ENCODE peak calls at places on chromosomes 4 and X, in five cellular contexts. One of them, this sample, is unnamed. For H3K9me3, the result is how much of the 10 kb centered on the place peaks cover.

GRCh38 chr4:87044511-87045369 is 109.9 kb downstream of the AFF1 start:
- DNase-seq in adrenal gland: no peak
- DNase-seq in psoas muscle: no peak
- DNase-seq in MM.1S: no peak
- DNase-seq in ascending aorta: no peak
- DNase-seq in this sample: no peak

GRCh38 chrX:42524374-42524773 is 253.6 kb downstream of the PPP1R2C start:
- DNase-seq in ascending aorta: no peak
- DNase-seq in adrenal gland: no peak
- DNase-seq in psoas muscle: no peak
- DNase-seq in MM.1S: no peak
- DNase-seq in this sample: no peak

GRCh38 chrX:22047470-22047869 is 15.3 kb downstream of the PHEX start:
- DNase-seq in MM.1S: no peak
- DNase-seq in ascending aorta: no peak
- DNase-seq in psoas muscle: no peak
- DNase-seq in adrenal gland: no peak
- DNase-seq in this sample: no peak

GRCh38 chrX:21738145-21738949 is 19.6 kb downstream of the SMPX start:
- DNase-seq in psoas muscle: peak
- DNase-seq in adrenal gland: no peak
- DNase-seq in MM.1S: no peak
- DNase-seq in ascending aorta: no peak
- DNase-seq in this sample: no peak

GRCh38 chr4:127781303-127782024 is 658 bp upstream of the HSPA4L start:
- DNase-seq in ascending aorta: no peak
- DNase-seq in psoas muscle: peak
- DNase-seq in adrenal gland: peak
- DNase-seq in MM.1S: no peak
- DNase-seq in this sample: peak

GRCh38 chrX:26822448-26822847 is 606.5 kb downstream of the MAGEB5 start:
- DNase-seq in adrenal gland: no peak
- DNase-seq in ascending aorta: no peak
- DNase-seq in psoas muscle: no peak
- DNase-seq in MM.1S: no peak
- DNase-seq in this sample: no peak

GRCh38 chrX:40297949-40298539 is 200.3 kb upstream of the BCOR start:
- DNase-seq in ascending aorta: no peak
- DNase-seq in MM.1S: no peak
- DNase-seq in adrenal gland: no peak
- DNase-seq in psoas muscle: no peak
- DNase-seq in this sample: no peak

GRCh38 chr4:41232406-41232805 is 18.1 kb upstream of the APBB2 start:
- DNase-seq in psoas muscle: no peak
- DNase-seq in MM.1S: no peak
- DNase-seq in ascending aorta: no peak
- DNase-seq in adrenal gland: no peak
- DNase-seq in this sample: no peak

GRCh38 chrX:109872021-109872730 is 130.7 kb upstream of the TMEM164 start:
- DNase-seq in adrenal gland: no peak
- DNase-seq in psoas muscle: no peak
- DNase-seq in MM.1S: no peak
- DNase-seq in ascending aorta: no peak
- DNase-seq in this sample: no peak

GRCh38 chrX:30892591-30892990 is 3.5 kb upstream of the TAB3 start:
- DNase-seq in ascending aorta: no peak
- DNase-seq in adrenal gland: no peak
- DNase-seq in MM.1S: no peak
- DNase-seq in psoas muscle: no peak
- DNase-seq in this sample: no peak

GRCh38 chr4:71020611-71021010 is 27.2 kb downstream of the DCK start:
- DNase-seq in psoas muscle: no peak
- DNase-seq in MM.1S: no peak
- DNase-seq in ascending aorta: no peak
- DNase-seq in adrenal gland: no peak
- DNase-seq in this sample: no peak

GRCh38 chr4:154615211-154615610 is 2.8 kb upstream of the FGG start:
- DNase-seq in adrenal gland: no peak
- DNase-seq in ascending aorta: no peak
- DNase-seq in MM.1S: no peak
- DNase-seq in psoas muscle: no peak
- DNase-seq in this sample: no peak

GRCh38 chr4:40363945-40364344 is 28.8 kb downstream of the CHRNA9 start:
- DNase-seq in adrenal gland: no peak
- DNase-seq in ascending aorta: no peak
- DNase-seq in MM.1S: no peak
- DNase-seq in psoas muscle: no peak
- DNase-seq in this sample: no peak

GRCh38 chr4:102687373-102687981 is 73.3 kb downstream of the MANBA start:
- DNase-seq in psoas muscle: no peak
- DNase-seq in MM.1S: peak
- DNase-seq in adrenal gland: no peak
- DNase-seq in ascending aorta: no peak
- DNase-seq in this sample: no peak

GRCh38 chr4:20591571-20592455 is 108.4 kb upstream of the PACRGL start:
- DNase-seq in MM.1S: no peak
- DNase-seq in ascending aorta: no peak
- DNase-seq in adrenal gland: no peak
- DNase-seq in psoas muscle: no peak
- DNase-seq in this sample: no peak

GRCh38 chr4:86496094-86497060 is 97.7 kb upstream of the PTPN13 start:
- DNase-seq in psoas muscle: no peak
- DNase-seq in MM.1S: peak
- DNase-seq in adrenal gland: peak
- DNase-seq in ascending aorta: no peak
- DNase-seq in this sample: no peak

GRCh38 chr4:1310031-1310795 is 20.5 kb downstream of the MAEA start:
- DNase-seq in psoas muscle: no peak
- DNase-seq in MM.1S: no peak
- DNase-seq in adrenal gland: no peak
- DNase-seq in ascending aorta: no peak
- DNase-seq in this sample: peak

GRCh38 chrX:102995316-102995715 is 58.2 kb downstream of the RAB40AL start:
- DNase-seq in adrenal gland: no peak
- DNase-seq in MM.1S: no peak
- DNase-seq in psoas muscle: no peak
- DNase-seq in ascending aorta: no peak
- DNase-seq in this sample: no peak

GRCh38 chrX:11967986-11968385 is 170.3 kb upstream of the FRMPD4 start:
- DNase-seq in ascending aorta: no peak
- DNase-seq in adrenal gland: no peak
- DNase-seq in MM.1S: no peak
- DNase-seq in psoas muscle: no peak
- DNase-seq in this sample: no peak

GRCh38 chr4:52369649-52370048 is 289.5 kb downstream of the USP46 start:
- DNase-seq in adrenal gland: no peak
- DNase-seq in ascending aorta: no peak
- DNase-seq in MM.1S: no peak
- DNase-seq in psoas muscle: no peak
- DNase-seq in this sample: no peak

GRCh38 chr4:98747659-98748091 is 89.3 kb upstream of the TSPAN5 start:
- DNase-seq in ascending aorta: no peak
- DNase-seq in psoas muscle: no peak
- DNase-seq in adrenal gland: no peak
- DNase-seq in MM.1S: no peak
- DNase-seq in this sample: no peak

GRCh38 chr4:141416219-141416618 is 195.5 kb downstream of the ZNF330 start:
- DNase-seq in psoas muscle: no peak
- DNase-seq in ascending aorta: no peak
- DNase-seq in MM.1S: no peak
- DNase-seq in adrenal gland: no peak
- DNase-seq in this sample: no peak

GRCh38 chr4:183621875-183622274 is 37.1 kb downstream of the RWDD4 start:
- DNase-seq in adrenal gland: no peak
- DNase-seq in ascending aorta: no peak
- DNase-seq in MM.1S: no peak
- DNase-seq in psoas muscle: no peak
- DNase-seq in this sample: no peak

GRCh38 chr4:90753068-90753467 is 625.9 kb downstream of the CCSER1 start:
- DNase-seq in adrenal gland: no peak
- DNase-seq in MM.1S: no peak
- DNase-seq in ascending aorta: no peak
- DNase-seq in psoas muscle: no peak
- DNase-seq in this sample: no peak

GRCh38 chr4:101019941-101020401 is 327.4 kb downstream of the PPP3CA start:
- DNase-seq in MM.1S: peak
- DNase-seq in adrenal gland: no peak
- DNase-seq in psoas muscle: no peak
- DNase-seq in ascending aorta: no peak
- DNase-seq in this sample: no peak

GRCh38 chr4:105088110-105088879 is 58.4 kb upstream of the TET2 start:
- DNase-seq in ascending aorta: no peak
- DNase-seq in MM.1S: no peak
- DNase-seq in adrenal gland: no peak
- DNase-seq in psoas muscle: no peak
- DNase-seq in this sample: no peak

GRCh38 chr4:109729155-109729562 is 711 bp downstream of the PLA2G12A start:
- DNase-seq in ascending aorta: no peak
- DNase-seq in adrenal gland: peak
- DNase-seq in MM.1S: no peak
- DNase-seq in psoas muscle: no peak
- DNase-seq in this sample: no peak

GRCh38 chr4:156779046-156779445 is 192.6 kb downstream of the PDGFC start:
- DNase-seq in adrenal gland: no peak
- DNase-seq in psoas muscle: no peak
- DNase-seq in MM.1S: no peak
- DNase-seq in ascending aorta: no peak
- DNase-seq in this sample: no peak

GRCh38 chr4:111216791-111217190 is 593.9 kb upstream of the PITX2 start:
- DNase-seq in psoas muscle: no peak
- DNase-seq in ascending aorta: no peak
- DNase-seq in adrenal gland: no peak
- DNase-seq in MM.1S: no peak
- DNase-seq in this sample: no peak

GRCh38 chr4:82522472-82522871 is 39.3 kb downstream of the TMEM150C start:
- DNase-seq in adrenal gland: no peak
- DNase-seq in MM.1S: no peak
- DNase-seq in psoas muscle: no peak
- DNase-seq in ascending aorta: no peak
- DNase-seq in this sample: no peak

GRCh38 chr4:24664956-24665355 is 80.6 kb upstream of the DHX15 start:
- DNase-seq in adrenal gland: no peak
- DNase-seq in ascending aorta: no peak
- DNase-seq in psoas muscle: no peak
- DNase-seq in MM.1S: no peak
- DNase-seq in this sample: no peak

GRCh38 chrX:137479394-137479793 is 86.5 kb upstream of the ZIC3 start:
- DNase-seq in adrenal gland: no peak
- DNase-seq in ascending aorta: no peak
- DNase-seq in MM.1S: no peak
- DNase-seq in psoas muscle: no peak
- DNase-seq in this sample: no peak
- H3K4me3 ChIP-seq in adrenal gland: no peak
- H3K4me3 ChIP-seq in ascending aorta: no peak
- H3K4me3 ChIP-seq in MM.1S: no peak
- H3K4me3 ChIP-seq in psoas muscle: no peak
- H3K4me3 ChIP-seq in this sample: no peak

GRCh38 chrX:20015422-20015821 is 24.6 kb upstream of the BCLAF3 start:
- DNase-seq in MM.1S: no peak
- DNase-seq in psoas muscle: no peak
- DNase-seq in adrenal gland: no peak
- DNase-seq in ascending aorta: no peak
- DNase-seq in this sample: no peak
- H3K9me3 ChIP-seq in MM.1S: under half
- H3K9me3 ChIP-seq in psoas muscle: under half
- H3K9me3 ChIP-seq in adrenal gland: under half
- H3K9me3 ChIP-seq in ascending aorta: under half
- H3K9me3 ChIP-seq in this sample: under half

GRCh38 chrX:73852022-73852421 is 289.0 kb downstream of the CHIC1 start:
- DNase-seq in psoas muscle: no peak
- DNase-seq in ascending aorta: no peak
- DNase-seq in MM.1S: no peak
- DNase-seq in adrenal gland: no peak
- DNase-seq in this sample: no peak

GRCh38 chrX:73849054-73849453 is 286.1 kb downstream of the CHIC1 start:
- DNase-seq in adrenal gland: no peak
- DNase-seq in MM.1S: no peak
- DNase-seq in ascending aorta: no peak
- DNase-seq in psoas muscle: no peak
- DNase-seq in this sample: no peak

GRCh38 chrX:73847991-73848390 is 285.0 kb downstream of the CHIC1 start:
- DNase-seq in ascending aorta: no peak
- DNase-seq in adrenal gland: no peak
- DNase-seq in MM.1S: no peak
- DNase-seq in psoas muscle: no peak
- DNase-seq in this sample: no peak

GRCh38 chrX:73851014-73852009 is 288.3 kb downstream of the CHIC1 start:
- DNase-seq in psoas muscle: peak
- DNase-seq in MM.1S: peak
- DNase-seq in adrenal gland: peak
- DNase-seq in ascending aorta: peak
- DNase-seq in this sample: no peak

GRCh38 chrX:73850124-73851013 is 287.4 kb downstream of the CHIC1 start:
- DNase-seq in MM.1S: peak
- DNase-seq in ascending aorta: no peak
- DNase-seq in psoas muscle: peak
- DNase-seq in adrenal gland: peak
- DNase-seq in this sample: no peak
- TF ChIP-seq CTCF in MM.1S: peak
- TF ChIP-seq CTCF in ascending aorta: no peak
- TF ChIP-seq CTCF in psoas muscle: no peak
- TF ChIP-seq CTCF in adrenal gland: peak
- TF ChIP-seq CTCF in this sample: no peak

GRCh38 chr4:38131371-38132139 is 171.4 kb downstream of the PTTG2 start:
- DNase-seq in adrenal gland: peak
- DNase-seq in psoas muscle: no peak
- DNase-seq in MM.1S: peak
- DNase-seq in ascending aorta: no peak
- DNase-seq in this sample: no peak

GRCh38 chr4:38133711-38134480 is 173.7 kb downstream of the PTTG2 start:
- DNase-seq in psoas muscle: no peak
- DNase-seq in MM.1S: no peak
- DNase-seq in adrenal gland: no peak
- DNase-seq in ascending aorta: no peak
- DNase-seq in this sample: no peak

GRCh38 chr4:38130884-38131283 is 170.7 kb downstream of the PTTG2 start:
- DNase-seq in adrenal gland: no peak
- DNase-seq in ascending aorta: no peak
- DNase-seq in MM.1S: no peak
- DNase-seq in psoas muscle: no peak
- DNase-seq in this sample: no peak

GRCh38 chr4:38132843-38133662 is 172.9 kb downstream of the PTTG2 start:
- DNase-seq in psoas muscle: no peak
- DNase-seq in adrenal gland: no peak
- DNase-seq in MM.1S: peak
- DNase-seq in ascending aorta: no peak
- DNase-seq in this sample: no peak

DNA sequence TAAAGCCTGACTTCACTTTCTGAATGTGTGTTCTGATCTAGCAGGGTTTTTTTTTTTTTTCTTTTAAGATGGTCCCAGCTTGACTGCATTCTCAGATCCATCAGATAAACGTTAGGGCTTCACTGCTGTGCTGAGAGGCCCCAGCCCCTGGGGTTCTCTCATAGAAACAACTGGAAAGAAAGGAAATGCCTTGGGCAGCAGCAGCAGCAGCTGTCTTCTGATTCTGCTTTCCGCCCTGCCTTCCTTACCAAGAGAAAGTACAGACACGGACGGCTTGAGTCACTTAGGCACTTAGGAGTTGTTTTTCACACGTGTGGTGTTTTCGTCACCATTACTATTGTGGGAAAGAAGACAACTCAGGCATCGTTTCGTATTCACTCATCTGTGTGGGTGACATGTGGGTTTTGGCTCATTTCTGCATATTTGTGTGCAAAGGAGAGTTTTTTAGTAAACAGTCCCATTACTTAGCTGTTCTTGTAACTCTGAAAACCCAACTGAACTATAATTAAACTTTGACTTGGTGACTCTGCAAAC is 172.0 kb downstream of the PTTG2 start:
- DNase-seq in psoas muscle: no peak
- DNase-seq in ascending aorta: peak
- DNase-seq in MM.1S: peak
- DNase-seq in adrenal gland: peak
- DNase-seq in this sample: no peak
- H3K4me3 ChIP-seq in psoas muscle: no peak
- H3K4me3 ChIP-seq in ascending aorta: no peak
- H3K4me3 ChIP-seq in MM.1S: peak
- H3K4me3 ChIP-seq in adrenal gland: no peak
- H3K4me3 ChIP-seq in this sample: no peak